ENCODE peak calls at places on chromosomes 11 and 22, in ten cellular contexts. L is HL-60, E is sigmoid colon, C is endothelial cell of umbilical vein, B is spleen, D is H1, P is breast epithelium, G is GM12878, K is stomach, V is GM23338. Y is an unnamed sample.

GRCh38 chr11:128765571-128766530 is 72.0 kb downstream of the FLI1 start:
- DNase-seq in L (no peak), E (no peak), C (no peak), B (no peak), D (no peak), P (no peak), G (no peak), K (no peak), V (no peak), Y (no peak)

GRCh38 chr22:36329217-36330078 is 58.3 kb downstream of the MYH9 start:
- DNase-seq in L (peak), E (no peak), C (peak), B (peak), D (peak), P (peak), G (no peak), K (peak), V (peak), Y (no peak)

GRCh38 chr22:29621761-29622526 is 18.5 kb downstream of the NF2 start:
- DNase-seq in L (peak), E (no peak), C (peak), B (no peak), D (no peak), P (no peak), G (no peak), K (no peak), V (peak), Y (no peak)

GRCh38 chr11:22785251-22785650 is 44.4 kb downstream of the SVIP start:
- DNase-seq in L (no peak), E (no peak), C (peak), B (no peak), D (no peak), P (no peak), G (no peak), K (no peak), V (no peak), Y (no peak)

GRCh38 chr22:28442264-28442950 is 237.2 kb downstream of the TTC28 start:
- DNase-seq in L (peak), E (peak), C (peak), B (peak), D (peak), P (peak), G (no peak), K (peak), V (peak), Y (peak)

GRCh38 chr11:113189909-113190667 is 124.3 kb upstream of the TTC12 start:
- DNase-seq in L (no peak), E (no peak), C (no peak), B (no peak), D (no peak), P (no peak), G (no peak), K (no peak), V (no peak), Y (no peak)

GRCh38 chr22:50314455-50315288 is 7.2 kb upstream of the PLXNB2 start:
- DNase-seq in L (peak), E (no peak), C (no peak), B (peak), D (peak), P (no peak), G (peak), K (peak), V (peak), Y (peak)

GRCh38 chr11:96023311-96023710 is 99.4 kb upstream of the MTMR2 start:
- DNase-seq in L (no peak), E (no peak), C (no peak), B (no peak), D (no peak), P (no peak), G (no peak), K (no peak), V (no peak), Y (no peak)

GRCh38 chr11:123111465-123111864 is 49.5 kb upstream of the HSPA8 start:
- DNase-seq in L (peak), E (no peak), C (peak), B (no peak), D (no peak), P (no peak), G (no peak), K (no peak), V (peak), Y (no peak)

GRCh38 chr22:43412808-43413785 is 1.3 kb downstream of the MPPED1 start:
- DNase-seq in L (no peak), E (no peak), C (no peak), B (no peak), D (no peak), P (no peak), G (no peak), K (no peak), V (no peak), Y (no peak)

GRCh38 chr11:119727523-119728081 is 1.4 kb downstream of the NECTIN1 start:
- DNase-seq in L (no peak), E (no peak), C (no peak), B (peak), D (peak), P (no peak), G (no peak), K (peak), V (peak), Y (peak)

GRCh38 chr11:106943089-106943488 is 75.2 kb downstream of the GUCY1A2 start:
- DNase-seq in L (no peak), E (no peak), C (no peak), B (no peak), D (no peak), P (no peak), G (no peak), K (no peak), V (no peak), Y (no peak)
- TF ChIP-seq POLR2AphosphoS5 in L (no peak), E (no peak), C (no peak), B (no peak), D (no peak), P (no peak), G (no peak), K (no peak), V (no peak), Y (no peak)

GRCh38 chr11:105206633-105207032 is 67.1 kb upstream of the CARD18 start:
- DNase-seq in L (no peak), E (no peak), C (no peak), B (no peak), D (no peak), P (no peak), G (no peak), K (no peak), V (no peak), Y (no peak)
- TF ChIP-seq CTCF in L (no peak), E (no peak), C (no peak), B (no peak), D (no peak), P (no peak), G (no peak), K (no peak), V (no peak), Y (no peak)

DNA sequence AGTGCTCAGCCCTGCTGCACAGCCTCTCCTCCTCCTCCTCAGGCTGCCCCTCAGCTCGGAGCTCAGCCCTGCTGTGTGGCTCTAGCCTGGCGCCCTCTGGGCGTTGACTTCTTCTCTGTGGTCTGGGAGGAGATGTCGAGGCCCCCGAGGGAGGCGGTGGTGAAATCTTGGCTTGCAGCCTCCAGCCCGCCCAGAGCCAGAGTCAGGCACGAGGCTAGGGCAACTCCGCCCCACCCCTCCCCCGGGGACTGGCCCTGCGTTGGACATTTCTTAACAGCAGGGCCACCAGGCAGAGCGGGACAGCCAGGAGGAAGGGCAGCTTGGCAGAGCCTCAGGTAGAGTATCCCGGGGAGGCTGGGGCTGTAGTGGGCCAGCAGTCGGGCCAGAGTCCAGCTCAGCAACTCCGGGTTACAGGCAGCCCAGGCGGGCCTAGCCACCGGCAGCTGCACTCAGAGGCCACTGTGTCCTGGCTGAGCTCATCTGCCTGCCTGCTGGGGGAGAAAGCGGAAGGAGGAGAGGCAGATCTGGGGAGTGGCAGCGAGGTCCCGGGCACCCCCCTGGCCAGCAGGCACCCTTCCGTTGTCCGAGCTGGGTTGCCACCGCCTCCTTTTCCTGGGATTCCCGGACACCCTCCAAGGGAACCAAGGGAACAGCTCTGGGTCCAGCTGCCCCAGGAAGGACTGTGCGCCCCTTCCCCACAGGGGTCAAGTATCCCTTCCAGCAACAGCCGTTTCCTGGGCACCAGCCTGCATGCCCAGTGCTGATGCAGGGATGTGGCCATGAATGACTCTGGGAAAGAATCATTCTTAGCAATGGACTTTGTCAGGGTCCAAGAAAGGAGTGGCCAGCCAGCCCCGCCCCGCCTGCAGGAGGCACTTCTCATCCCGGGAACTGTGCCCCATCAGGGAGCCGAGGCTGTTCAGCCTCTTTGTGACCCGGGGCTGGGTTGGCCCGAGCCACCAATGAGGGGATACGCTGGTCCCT is at the start of gene ALDH3B1:
- DNase-seq in L (peak), E (peak), C (peak), B (peak), D (peak), P (peak), G (no peak), K (peak), V (peak), Y (peak)
- TF ChIP-seq POLR2AphosphoS5 in L (peak), E (peak), C (no peak), B (peak), D (no peak), P (peak), G (no peak), K (peak), V (no peak), Y (peak)

DNA sequence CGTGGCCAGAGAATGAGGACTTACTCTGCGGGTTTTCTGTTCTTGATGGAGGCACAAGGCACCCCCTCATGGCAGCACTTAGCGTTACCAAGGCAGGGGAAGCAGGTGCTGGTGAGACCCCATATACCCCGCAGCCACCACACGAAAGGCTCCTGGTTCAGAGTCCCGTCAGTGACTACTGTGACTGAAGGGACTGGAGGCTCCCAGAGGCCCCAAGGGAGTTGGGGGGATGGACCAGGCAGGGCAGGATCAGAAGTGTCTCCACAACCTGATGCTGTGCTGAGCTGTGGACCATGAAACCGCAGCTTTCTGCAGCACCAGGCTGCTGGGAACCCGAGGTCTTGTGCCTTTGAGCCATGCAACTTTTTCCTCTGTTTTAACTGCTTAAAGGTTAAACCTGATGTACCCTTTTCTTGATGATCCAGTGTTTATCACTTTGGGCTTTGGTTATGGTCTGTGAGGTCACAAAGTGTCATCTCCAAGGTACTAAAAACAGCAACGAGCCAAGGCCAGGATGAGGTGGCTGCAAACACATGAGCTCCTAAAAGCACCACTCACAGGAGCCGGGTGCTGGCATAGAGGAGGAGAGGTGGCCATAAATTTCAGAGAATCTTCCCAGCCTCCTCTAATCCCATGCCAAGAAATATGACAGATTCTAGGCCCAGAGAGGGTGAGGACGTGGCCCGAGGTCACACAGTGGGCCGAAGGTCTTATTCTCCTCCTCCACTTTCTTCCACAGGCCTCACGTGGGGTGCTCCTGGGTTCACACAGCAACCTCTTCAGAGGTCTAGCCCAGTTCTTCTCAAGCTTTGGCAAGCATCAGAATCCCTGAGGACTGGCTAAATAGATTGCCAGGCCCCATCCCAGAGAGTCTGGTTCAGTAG is 4.2 kb upstream of the LRRC32 start:
- DNase-seq in L (no peak), E (no peak), C (no peak), B (no peak), D (no peak), P (no peak), G (peak), K (no peak), V (peak), Y (no peak)
- TF ChIP-seq CTCF in L (no peak), E (no peak), C (peak), B (no peak), D (peak), P (no peak), G (no peak), K (no peak), V (peak), Y (no peak)

GRCh38 chr11:110092577-110093406 is at the start of gene ZC3H12C:
- DNase-seq in L (peak), E (peak), C (peak), B (peak), D (peak), P (peak), G (no peak), K (peak), V (peak), Y (peak)
- TF ChIP-seq POLR2AphosphoS5 in L (no peak), E (peak), C (peak), B (peak), D (peak), P (peak), G (peak), K (peak), V (peak), Y (peak)

DNA sequence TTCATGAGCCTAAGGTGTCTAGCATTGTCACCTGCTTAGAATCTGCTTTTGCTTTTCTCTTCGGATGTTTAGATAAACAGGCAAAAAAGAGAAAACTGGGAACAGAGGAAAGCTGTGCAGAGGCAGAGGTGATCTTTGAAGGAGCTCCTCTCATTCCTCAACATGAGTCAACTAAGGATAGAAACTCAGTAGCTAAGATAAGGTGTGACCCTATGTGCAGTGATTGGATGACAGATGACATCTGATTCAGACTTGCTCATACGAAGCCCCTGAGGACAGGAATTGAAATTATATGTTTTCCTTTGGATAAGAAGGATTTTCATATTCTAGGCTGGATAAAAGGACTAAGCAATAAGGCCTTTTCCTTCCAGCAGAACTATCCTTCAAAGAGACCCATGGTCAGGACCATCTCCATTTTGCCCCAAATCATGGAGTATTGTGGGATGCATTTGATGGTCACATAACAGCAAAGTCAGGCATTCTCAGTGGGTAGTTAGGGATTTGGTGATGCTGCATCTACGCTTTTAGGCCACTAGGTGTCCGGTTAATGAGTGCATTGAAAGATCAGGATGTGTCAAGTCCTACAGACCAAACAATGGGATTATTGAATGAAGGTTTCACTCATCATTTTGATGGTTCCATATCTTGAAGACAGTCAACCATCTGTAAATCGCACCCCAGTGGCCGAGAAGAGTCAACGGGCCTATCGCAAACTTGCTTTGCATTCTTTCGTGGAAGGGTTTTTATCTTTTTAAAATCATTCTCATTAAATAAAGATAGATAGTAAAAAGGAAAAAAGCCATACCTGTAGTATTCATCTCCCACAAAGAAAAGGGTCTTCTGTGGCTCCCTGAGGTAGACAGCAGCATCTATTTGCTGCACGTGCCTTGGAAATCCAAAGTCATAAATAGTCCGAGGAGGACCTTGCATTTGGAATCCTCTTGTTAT is 32.2 kb downstream of the MMP20 start:
- DNase-seq in L (no peak), E (no peak), C (peak), B (no peak), D (no peak), P (no peak), G (no peak), K (no peak), V (peak), Y (no peak)
- TF ChIP-seq CTCF in L (peak), E (no peak), C (peak), B (peak), D (peak), P (peak), G (peak), K (peak), V (peak), Y (peak)

DNA sequence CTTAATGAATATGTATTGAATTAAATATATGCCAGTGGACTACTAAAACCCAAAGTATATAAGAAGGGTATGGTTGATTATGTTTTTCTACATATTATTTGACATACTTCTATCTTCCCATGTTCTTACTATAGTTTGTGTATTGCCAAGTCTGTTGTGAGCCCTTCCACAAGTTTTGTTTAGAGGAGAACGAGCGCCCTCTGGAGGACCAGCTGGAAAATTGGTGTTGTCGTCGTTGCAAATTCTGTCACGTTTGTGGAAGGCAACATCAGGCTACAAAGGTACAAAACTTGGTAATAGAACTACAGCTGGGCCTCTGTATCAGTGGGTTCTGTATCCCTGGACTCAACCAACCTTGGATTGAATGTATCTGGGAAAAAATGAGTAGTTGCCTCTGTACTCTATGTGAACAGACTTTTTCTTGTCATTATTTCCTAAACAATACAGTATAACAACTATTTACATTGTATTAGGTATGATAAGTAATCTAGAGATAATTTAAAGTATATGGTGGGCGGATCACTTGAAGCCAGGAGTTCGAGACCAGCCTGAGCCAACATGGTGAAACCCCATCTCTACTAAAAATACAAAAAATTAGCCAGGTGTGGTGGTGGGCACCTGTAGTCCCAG is 38.7 kb upstream of the TTC36 start:
- DNase-seq in L (peak), E (peak), C (peak), B (peak), D (peak), P (peak), G (peak), K (peak), V (peak), Y (peak)
- TF ChIP-seq POLR2AphosphoS5 in L (no peak), E (no peak), C (no peak), B (no peak), D (no peak), P (no peak), G (no peak), K (no peak), V (no peak), Y (no peak)

Y was measured in upper lobe of left lung.